ENCODE peak calls at places on chromosomes 12 and 14, in four cellular contexts. K is GM12892, A is thyroid gland, D is lower leg skin. X is an unnamed sample.

GRCh38 chr14:21385170-21385904 is 1.5 kb upstream of the SUPT16H start:
- DNase-seq in K (peak), A (no peak), D (no peak), X (no peak)

GRCh38 chr14:21383848-21384493 is at the start of gene SUPT16H:
- DNase-seq in K (peak), A (peak), D (peak), X (peak)

GRCh38 chr12:123149088-123149827 is 1.6 kb downstream of the PITPNM2 start:
- DNase-seq in K (no peak), A (no peak), D (peak), X (no peak)

GRCh38 chr12:553216-554000 is 93.7 kb downstream of the B4GALNT3 start:
- DNase-seq in K (no peak), A (no peak), D (no peak), X (no peak)

GRCh38 chr14:76373456-76373855 is 2.5 kb upstream of the ESRRB start:
- DNase-seq in K (no peak), A (no peak), D (no peak), X (no peak)

GRCh38 chr14:67951529-67952120 is 132.0 kb downstream of the RAD51B start:
- DNase-seq in K (no peak), A (no peak), D (no peak), X (no peak)

GRCh38 chr14:46999661-47000060 is 348.1 kb upstream of the RPL10L start:
- DNase-seq in K (no peak), A (no peak), D (no peak), X (no peak)

GRCh38 chr14:54200726-54201125 is 196.1 kb upstream of the CDKN3 start:
- DNase-seq in K (no peak), A (no peak), D (no peak), X (no peak)

GRCh38 chr12:67394600-67394999 is 125.4 kb downstream of the CAND1 start:
- DNase-seq in K (no peak), A (peak), D (no peak), X (peak)

GRCh38 chr12:6434205-6435180 is 10.3 kb upstream of the CD27 start:
- DNase-seq in K (no peak), A (no peak), D (peak), X (peak)

GRCh38 chr12:112538740-112539139 is 120.0 kb downstream of the PTPN11 start:
- DNase-seq in K (no peak), A (no peak), D (no peak), X (no peak)

GRCh38 chr12:68100241-68100640 is 59.3 kb downstream of the IFNG start:
- DNase-seq in K (no peak), A (no peak), D (no peak), X (no peak)

GRCh38 chr12:103547929-103548328 is 39.1 kb upstream of the STAB2 start:
- DNase-seq in K (no peak), A (no peak), D (no peak), X (no peak)

GRCh38 chr14:106883218-106883692 is 1356.9 kb downstream of the TMEM121 start:
- DNase-seq in K (no peak), A (no peak), D (no peak), X (no peak)

GRCh38 chr14:103870891-103871595 is 23.7 kb upstream of the PPP1R13B start:
- DNase-seq in K (no peak), A (no peak), D (no peak), X (no peak)

GRCh38 chr12:93344876-93345275 is 32.8 kb upstream of the NUDT4 start:
- DNase-seq in K (no peak), A (no peak), D (no peak), X (no peak)

GRCh38 chr12:29676676-29677075 is 107.1 kb downstream of the TMTC1 start:
- DNase-seq in K (no peak), A (no peak), D (no peak), X (no peak)

GRCh38 chr12:65305346-65305950 is 27.0 kb downstream of the MSRB3 start:
- DNase-seq in K (no peak), A (no peak), D (no peak), X (no peak)

GRCh38 chr14:69948311-69948710 is 69.1 kb downstream of the SMOC1 start:
- DNase-seq in K (no peak), A (no peak), D (no peak), X (no peak)

GRCh38 chr14:91173221-91173670 is 59.4 kb downstream of the DGLUCY start:
- DNase-seq in K (peak), A (peak), D (peak), X (peak)

GRCh38 chr12:95282266-95282665 is 64.7 kb downstream of the VEZT start:
- DNase-seq in K (no peak), A (no peak), D (no peak), X (no peak)

GRCh38 chr14:22614240-22614799 is 16.2 kb downstream of the ABHD4 start:
- DNase-seq in K (no peak), A (peak), D (no peak), X (no peak)

GRCh38 chr12:67940780-67941243 is 48.4 kb upstream of the IFNG-AS1 start:
- DNase-seq in K (no peak), A (no peak), D (no peak), X (no peak)

GRCh38 chr12:5780536-5780935 is 164.5 kb downstream of the ANO2 start:
- DNase-seq in K (no peak), A (no peak), D (peak), X (no peak)

GRCh38 chr12:13000935-13001724 is 1.1 kb upstream of the HEBP1 start:
- DNase-seq in K (peak), A (peak), D (peak), X (peak)

GRCh38 chr14:61145903-61146411 is 135.2 kb downstream of the TMEM30B start:
- DNase-seq in K (no peak), A (no peak), D (no peak), X (no peak)

GRCh38 chr14:90383731-90384542 is 12.9 kb upstream of the CALM1 start:
- DNase-seq in K (peak), A (peak), D (peak), X (peak)

GRCh38 chr12:85872497-85873091 is 1.5 kb upstream of the NTS start:
- DNase-seq in K (no peak), A (no peak), D (no peak), X (no peak)

GRCh38 chr12:92478692-92479091 is 224.1 kb upstream of the PLEKHG7 start:
- DNase-seq in K (no peak), A (no peak), D (no peak), X (no peak)

GRCh38 chr12:99195474-99195873 is 452.1 kb upstream of the GARIN6 start:
- DNase-seq in K (no peak), A (no peak), D (no peak), X (no peak)

GRCh38 chr12:80353254-80353653 is 90.8 kb upstream of the PTPRQ start:
- DNase-seq in K (no peak), A (no peak), D (no peak), X (no peak)

GRCh38 chr14:89432226-89432625 is 15.2 kb upstream of the FOXN3 start:
- DNase-seq in K (no peak), A (no peak), D (no peak), X (no peak)

GRCh38 chr14:100213587-100213955 is 25.4 kb upstream of the YY1 start:
- DNase-seq in K (no peak), A (no peak), D (no peak), X (no peak)

GRCh38 chr12:121797937-121798801 is 4.7 kb upstream of the RHOF start:
- DNase-seq in K (no peak), A (peak), D (peak), X (peak)

GRCh38 chr12:121795029-121795977 is 1.8 kb upstream of the RHOF start:
- DNase-seq in K (peak), A (peak), D (peak), X (peak)

GRCh38 chr12:121798807-121799174 is 5.0 kb upstream of the SETD1B start:
- DNase-seq in K (no peak), A (no peak), D (peak), X (no peak)

GRCh38 chr12:121799175-121799841 is 4.5 kb upstream of the SETD1B start:
- DNase-seq in K (peak), A (peak), D (peak), X (peak)

GRCh38 chr12:121796855-121797751 is 3.6 kb upstream of the RHOF start:
- DNase-seq in K (no peak), A (peak), D (peak), X (peak)
- TF ChIP-seq POLR2A in K (no peak), A (peak), D (no peak), X (peak)

DNA sequence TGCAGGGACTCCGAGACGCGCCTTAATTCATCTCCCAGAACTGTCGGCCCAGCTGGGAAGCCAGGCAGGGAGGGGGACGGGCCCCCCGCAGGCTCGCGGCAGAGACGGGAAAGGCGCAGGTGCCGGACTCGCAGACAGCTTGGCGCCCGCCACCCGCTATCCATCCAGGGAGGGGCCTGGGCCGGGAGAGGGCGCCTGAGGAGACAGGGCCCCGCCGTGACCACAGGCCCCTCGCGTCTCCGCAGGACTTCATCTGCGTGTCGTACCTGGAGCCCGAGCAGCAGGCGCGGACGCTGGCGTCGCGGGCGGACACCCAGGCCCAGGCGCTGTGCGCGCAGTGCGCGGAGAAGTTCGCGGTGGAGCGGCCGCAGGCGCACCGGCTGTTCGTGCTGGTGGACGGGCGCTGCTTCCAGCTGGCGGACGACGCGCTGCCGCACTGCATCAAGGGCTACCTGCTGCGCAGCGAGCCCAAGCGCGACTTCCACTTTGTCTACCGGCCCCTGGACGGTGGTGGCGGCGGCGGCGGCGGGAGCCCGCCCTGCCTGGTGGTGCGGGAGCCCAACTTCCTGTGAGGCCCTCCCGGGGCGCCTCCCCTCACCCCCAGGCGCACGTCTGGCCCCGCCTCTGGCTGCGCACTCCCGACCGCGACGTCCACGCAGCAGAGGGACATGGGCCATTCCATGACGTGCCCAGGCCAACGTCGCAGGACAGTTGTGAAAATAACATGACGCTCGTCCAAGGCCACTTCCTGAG is 60.6 kb downstream of the LGMN start:
- DNase-seq in K (no peak), A (peak), D (no peak), X (no peak)
- TF ChIP-seq POLR2A in K (no peak), A (peak), D (no peak), X (no peak)

GRCh38 chr14:73755434-73756014 is 41.3 kb upstream of the PNMA1 start:
- DNase-seq in K (no peak), A (peak), D (peak), X (no peak)
- TF ChIP-seq POLR2A in K (peak), A (peak), D (no peak), X (no peak)

GRCh38 chr12:131799195-131799594 is 29.0 kb upstream of the MMP17 start:
- DNase-seq in K (no peak), A (no peak), D (no peak), X (no peak)

GRCh38 chr12:131801254-131801866 is 26.8 kb upstream of the MMP17 start:
- DNase-seq in K (no peak), A (no peak), D (no peak), X (no peak)

GRCh38 chr12:131800594-131801135 is 27.5 kb upstream of the MMP17 start:
- DNase-seq in K (no peak), A (no peak), D (no peak), X (no peak)

GRCh38 chr12:131797588-131797934 is 30.6 kb upstream of the MMP17 start:
- DNase-seq in K (no peak), A (no peak), D (no peak), X (no peak)

DNA sequence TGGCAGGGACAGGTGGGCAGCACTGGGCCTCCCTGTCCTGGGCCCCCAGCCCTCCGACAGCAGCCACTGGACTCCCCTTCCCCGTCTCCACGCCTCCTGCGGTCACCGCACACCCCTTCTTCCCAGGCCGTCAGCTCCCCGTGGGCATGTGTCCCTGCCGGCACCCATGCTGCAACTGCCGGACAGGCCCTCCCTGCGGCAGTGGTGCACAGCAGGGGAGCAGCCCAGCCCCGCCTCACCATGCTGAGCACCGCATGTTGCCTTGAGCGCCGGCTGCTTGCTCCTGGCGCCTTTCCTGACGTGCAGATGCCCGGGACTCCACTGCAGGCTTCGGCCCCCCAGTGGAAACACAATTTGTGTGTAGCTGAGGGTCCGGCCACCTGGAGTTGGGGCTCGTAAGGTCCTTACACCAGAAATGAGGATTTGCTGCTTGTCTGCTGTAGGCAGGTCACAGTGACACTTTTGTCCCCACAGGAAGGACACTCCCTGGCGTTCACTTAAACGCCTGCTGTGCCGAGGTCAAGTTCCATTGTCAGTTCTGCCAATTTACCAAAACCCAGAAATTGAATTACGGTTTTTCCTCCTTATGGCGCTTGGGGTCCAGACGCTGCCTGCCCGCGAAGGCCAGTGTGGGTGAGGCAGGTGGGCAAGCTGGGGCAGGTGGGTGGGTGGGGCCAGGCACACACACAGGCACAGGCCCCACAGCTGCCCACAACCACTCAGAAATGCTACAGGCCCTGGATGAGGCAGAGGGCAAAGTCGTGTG is 28.2 kb upstream of the MMP17 start:
- DNase-seq in K (no peak), A (no peak), D (no peak), X (no peak)
- TF ChIP-seq POLR2A in K (no peak), A (no peak), D (no peak), X (no peak)

DNA sequence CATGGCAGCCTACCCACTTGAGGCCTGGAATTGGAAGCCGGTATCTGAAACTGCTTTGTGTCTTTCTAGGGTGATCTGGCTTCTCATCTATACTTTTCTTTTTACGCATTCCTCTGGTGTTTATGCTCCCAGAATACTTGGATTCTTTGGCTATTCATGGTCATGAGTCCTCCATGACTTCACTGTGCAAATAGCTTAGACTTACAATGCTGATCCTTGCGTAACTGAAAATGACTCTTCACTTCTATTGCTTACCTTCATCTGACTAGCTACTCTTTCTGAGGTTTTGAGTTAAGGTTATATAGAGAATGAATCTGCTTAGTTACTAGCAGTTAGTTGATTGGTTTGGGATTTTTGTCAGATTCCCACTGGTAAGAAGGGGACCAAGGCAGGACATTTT is 121.7 kb upstream of the NOVA1 start:
- DNase-seq in K (no peak), A (no peak), D (no peak), X (no peak)
- TF ChIP-seq POLR2A in K (no peak), A (no peak), D (no peak), X (no peak)

X was measured in uterus.